ENCODE peak calls at places on chromosome 22, in four cellular contexts. S is HCT116, T is SK-N-SH, Z is H1. Q is an unnamed sample.
A peak's percentile ranks its signal among the peaks of the same experiment; 100 is the strongest.

GRCh38 chr22:36249160-36249559 is 3.8 kb upstream of the APOL1 start:
- DNase-seq in Z (no peak), T (no peak), S (no peak), Q (no peak)

GRCh38 chr22:36027960-36028645 is 521 bp downstream of the RBFOX2 start:
- DNase-seq in Z (no peak), T (peak; percentile 86), S (no peak), Q (no peak)

GRCh38 chr22:44085743-44086741 is 61.9 kb downstream of the PARVB start:
- DNase-seq in T (peak; percentile 76), S (peak; percentile 52), Z (peak; percentile 10), Q (peak; percentile 79)

GRCh38 chr22:30717331-30717921 is 22.8 kb downstream of the OSBP2 start:
- DNase-seq in Z (no peak), S (peak; percentile 54), T (no peak), Q (no peak)

GRCh38 chr22:26481112-26481693 is 2.4 kb downstream of the HPS4 start:
- DNase-seq in Z (no peak), T (no peak), S (no peak), Q (no peak)

GRCh38 chr22:27546157-27546556 is 255.4 kb downstream of the MN1 start:
- DNase-seq in T (no peak), Z (no peak), S (no peak), Q (no peak)

GRCh38 chr22:40138866-40139265 is 38.9 kb upstream of the TNRC6B start:
- DNase-seq in Z (no peak), T (no peak), S (no peak), Q (no peak)

GRCh38 chr22:27088026-27088425 is 430.6 kb downstream of the MIAT start:
- DNase-seq in Z (no peak), T (no peak), S (no peak), Q (no peak)

GRCh38 chr22:30841264-30841663 is 127.3 kb downstream of the MORC2 start:
- DNase-seq in S (no peak), Z (no peak), T (no peak), Q (no peak)

GRCh38 chr22:40877488-40877887 is 15.6 kb upstream of the DNAJB7 start:
- DNase-seq in T (no peak), S (no peak), Z (no peak), Q (no peak)

GRCh38 chr22:20037419-20037818 is 16.5 kb downstream of the TANGO2 start:
- DNase-seq in S (no peak), Z (no peak), T (no peak), Q (no peak)

GRCh38 chr22:19105867-19106802 is 16.1 kb downstream of the DGCR2 start:
- DNase-seq in Z (no peak), S (no peak), T (peak; percentile 57), Q (no peak)

GRCh38 chr22:50470491-50470890 is 4.3 kb downstream of the SBF1 start:
- DNase-seq in T (no peak), Z (no peak), S (no peak), Q (no peak)

GRCh38 chr22:27090595-27090994 is 433.2 kb downstream of the MIAT start:
- DNase-seq in T (no peak), Z (no peak), S (no peak), Q (no peak)

GRCh38 chr22:23077627-23078461 is 7.5 kb downstream of the GNAZ start:
- DNase-seq in S (no peak), T (peak; percentile 54), Z (no peak), Q (no peak)

GRCh38 chr22:24926849-24927579 is 19.5 kb downstream of the LHFPL7 start:
- DNase-seq in Z (no peak), S (no peak), T (no peak), Q (peak; percentile 26)

GRCh38 chr22:40250608-40251007 is 72.9 kb downstream of the TNRC6B start:
- DNase-seq in S (no peak), Z (no peak), T (no peak), Q (no peak)

GRCh38 chr22:41979423-41980250 is 10.4 kb downstream of the SEPTIN3 start:
- DNase-seq in Z (no peak), S (no peak), T (no peak), Q (no peak)

GRCh38 chr22:26276530-26277200 is 107.4 kb downstream of the SEZ6L start:
- DNase-seq in T (no peak), Z (peak; percentile 9), S (no peak), Q (no peak)

GRCh38 chr22:26743149-26743548 is 85.8 kb downstream of the MIAT start:
- DNase-seq in T (no peak), S (no peak), Z (no peak), Q (no peak)

GRCh38 chr22:41240377-41241132 is at the start of gene CHADL:
- DNase-seq in S (no peak), T (peak; percentile 72), Z (no peak), Q (no peak)

GRCh38 chr22:36084717-36085116 is 56.1 kb upstream of the RBFOX2 start:
- DNase-seq in T (no peak), S (no peak), Z (no peak), Q (no peak)

GRCh38 chr22:47782461-47783075 is 1020.1 kb downstream of the TBC1D22A start:
- DNase-seq in S (no peak), Z (no peak), T (no peak), Q (no peak)

GRCh38 chr22:42258126-42258525 is 12.3 kb downstream of the TCF20 start:
- DNase-seq in Z (no peak), T (no peak), S (no peak), Q (no peak)

GRCh38 chr22:41908409-41909289 is 6.2 kb downstream of the SHISA8 start:
- DNase-seq in S (no peak), Z (no peak), T (peak; percentile 71), Q (no peak)

GRCh38 chr22:26322179-26322905 is 106.7 kb upstream of the ASPHD2 start:
- DNase-seq in Z (peak; percentile 19), T (no peak), S (peak; percentile 8), Q (no peak)

DNA sequence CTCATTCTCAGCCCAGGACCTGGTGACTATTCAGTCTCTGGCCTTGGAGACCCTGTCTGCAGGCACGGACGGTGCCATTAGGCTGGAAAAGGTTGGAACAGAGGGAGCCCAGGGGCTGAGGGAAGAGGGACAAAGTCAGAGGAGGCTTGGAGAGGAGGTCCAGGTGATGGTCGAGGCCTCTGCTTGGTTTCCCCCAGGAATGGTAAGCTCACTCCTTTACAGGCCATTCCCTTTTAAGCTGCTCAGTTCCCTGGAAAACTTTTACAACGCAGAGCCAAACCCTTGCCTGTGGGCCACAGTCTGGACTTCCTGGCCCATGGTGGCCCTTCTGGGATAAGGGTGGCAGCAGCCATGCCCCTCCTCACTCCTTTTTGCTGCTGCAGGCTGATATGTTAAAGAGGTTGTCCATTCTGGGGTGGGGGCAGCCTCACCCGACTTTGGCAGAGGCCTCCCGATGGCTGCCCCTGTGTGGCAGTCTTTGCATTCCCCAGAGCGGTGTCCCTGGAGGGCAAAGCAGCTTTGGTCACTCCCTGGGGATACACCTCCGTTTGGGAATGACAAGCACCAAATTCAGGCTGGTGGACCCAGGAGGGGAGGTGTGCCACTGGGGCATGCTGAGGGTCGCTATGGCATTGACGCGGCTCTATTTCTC is 34.0 kb upstream of the RFPL3 start:
- DNase-seq in T (no peak), Z (no peak), S (no peak), Q (no peak)
- TF ChIP-seq JUND in T (no peak), Z (no peak), S (no peak), Q (no peak)

DNA sequence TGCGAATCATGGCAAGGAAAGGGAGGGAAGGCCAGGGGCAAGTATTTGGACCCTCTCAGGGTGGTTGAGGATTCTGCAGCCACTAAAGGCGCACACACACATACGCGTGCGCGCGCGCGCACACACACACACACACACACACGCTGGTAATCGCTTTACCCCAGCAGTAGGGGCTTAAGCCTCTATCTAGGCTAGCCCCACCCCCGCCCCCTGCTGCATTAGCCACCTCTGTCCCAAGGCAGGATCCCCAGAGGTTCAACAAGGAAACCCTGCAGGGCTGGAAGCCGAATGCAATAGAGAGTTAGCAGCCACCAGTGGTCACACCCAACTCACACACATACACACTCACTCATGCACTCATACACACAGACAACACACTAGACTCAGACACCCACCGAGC is 28.6 kb upstream of the ELFN2 start:
- DNase-seq in T (no peak), Z (no peak), S (no peak), Q (no peak)
- TF ChIP-seq JUND in T (no peak), Z (no peak), S (no peak), Q (no peak)

GRCh38 chr22:17980638-17981051 is 43.7 kb downstream of the MICAL3 start:
- DNase-seq in T (peak; percentile 63), Z (no peak), S (no peak), Q (no peak)
- TF ChIP-seq JUND in T (no peak), Z (no peak), S (no peak), Q (no peak)

DNA sequence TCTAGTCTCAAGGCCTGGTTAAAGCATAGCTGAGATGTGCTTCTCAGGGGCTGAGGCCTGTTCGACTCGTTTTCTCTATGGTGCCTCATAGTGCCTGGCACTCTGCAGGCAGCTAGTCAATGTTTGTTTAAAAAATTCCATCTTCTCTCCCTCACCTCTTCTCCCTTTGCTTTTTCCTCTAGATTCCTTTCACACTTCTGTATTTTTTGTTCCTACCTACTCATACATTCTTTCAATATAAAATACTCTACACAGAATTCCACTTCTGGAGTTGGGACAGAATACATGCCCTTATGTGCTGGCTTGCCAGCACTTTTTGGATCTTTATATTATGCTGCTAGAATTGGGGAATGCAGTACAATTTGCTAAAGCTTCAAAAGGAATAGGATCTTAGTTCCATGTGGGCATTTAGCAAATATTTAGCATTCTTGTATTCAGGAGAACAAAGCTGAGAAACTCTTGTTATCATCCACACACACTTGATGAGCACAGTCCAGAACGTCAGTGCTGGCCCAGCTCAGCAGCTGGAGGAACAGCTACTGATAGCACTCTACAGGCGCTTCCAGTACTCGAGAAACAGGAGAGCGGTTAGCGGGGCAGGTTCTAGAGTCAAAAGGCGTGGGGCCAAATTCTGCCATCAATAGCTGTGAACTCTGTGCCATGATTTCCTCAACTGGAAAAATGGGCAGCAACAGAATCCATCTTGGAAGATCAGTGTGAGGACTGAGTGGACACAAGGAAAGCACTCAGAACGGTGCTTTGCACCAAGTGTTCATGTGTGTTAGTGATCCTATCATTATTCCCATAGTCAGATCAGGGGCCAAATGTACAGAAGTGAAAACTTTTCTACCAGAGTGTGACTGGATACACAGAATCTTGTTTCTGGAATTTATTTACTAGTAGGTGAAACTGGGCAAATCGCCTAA is 3.4 kb downstream of the JOSD1 start:
- DNase-seq in S (no peak), T (no peak), Z (no peak), Q (peak; percentile 38)
- TF ChIP-seq JUND in S (no peak), T (no peak), Z (no peak), Q (no peak)

GRCh38 chr22:45576730-45577464 is 74.2 kb downstream of the FBLN1 start:
- DNase-seq in S (no peak), T (no peak), Z (no peak), Q (no peak)

GRCh38 chr22:45575607-45576272 is 73.1 kb downstream of the FBLN1 start:
- DNase-seq in Z (no peak), S (no peak), T (no peak), Q (no peak)

GRCh38 chr22:45574069-45574703 is 71.5 kb downstream of the FBLN1 start:
- DNase-seq in T (no peak), S (no peak), Z (no peak), Q (no peak)

GRCh38 chr22:45576273-45576625 is 73.6 kb downstream of the FBLN1 start:
- DNase-seq in Z (no peak), T (no peak), S (no peak), Q (no peak)

GRCh38 chr22:45575173-45575572 is 72.5 kb downstream of the FBLN1 start:
- DNase-seq in Z (no peak), T (no peak), S (no peak), Q (no peak)
- TF ChIP-seq JUND in Z (no peak), T (no peak), S (no peak), Q (no peak)